ENCODE peak calls at places on chromosomes 4 and X, in five cellular contexts. K is fibroblast of lung; G is IMR-90; Y is CD8-positive, alpha-beta T cell; M is sigmoid colon. P is an unnamed sample. For H3K4me1, the result is how much of the 10 kb centered on the place peaks cover.

GRCh38 chrX:71118985-71119535 is 664 bp downstream of the MED12 start:
- DNase-seq in G (no peak), K (no peak), Y (no peak), M (no peak), P (no peak)

GRCh38 chr4:54098375-54098774 is 1.6 kb upstream of the GSX2 start:
- DNase-seq in M (no peak), Y (no peak), K (no peak), G (no peak), P (no peak)

GRCh38 chr4:22573198-22573597 is 57.3 kb upstream of the ADGRA3 start:
- DNase-seq in K (peak), Y (no peak), G (no peak), M (peak), P (no peak)

GRCh38 chr4:48669086-48669485 is 111.0 kb downstream of the FRYL start:
- DNase-seq in K (no peak), Y (no peak), M (no peak), G (no peak), P (no peak)

GRCh38 chr4:7172508-7172907 is 19.8 kb upstream of the SORCS2 start:
- DNase-seq in Y (no peak), M (peak), K (no peak), G (no peak), P (no peak)

GRCh38 chrX:136747003-136747986 is 33.4 kb downstream of the ARHGEF6 start:
- DNase-seq in G (no peak), K (no peak), M (no peak), Y (no peak), P (no peak)

GRCh38 chrX:151896734-151897474 is 15.8 kb upstream of the MAGEA4 start:
- DNase-seq in K (peak), Y (no peak), M (no peak), G (peak), P (no peak)

GRCh38 chrX:24231169-24231568 is 81.6 kb downstream of the ZFX start:
- DNase-seq in G (peak), M (no peak), Y (no peak), K (peak), P (peak)

GRCh38 chr4:138861130-138861529 is 154.5 kb upstream of the NOCT start:
- DNase-seq in Y (no peak), M (no peak), G (peak), K (peak), P (no peak)

GRCh38 chrX:71159335-71159734 is 14.7 kb downstream of the NLGN3 start:
- DNase-seq in K (no peak), G (no peak), M (no peak), Y (no peak), P (no peak)

GRCh38 chr4:7398104-7398423 is 36.7 kb downstream of the PSAPL1 start:
- DNase-seq in K (peak), M (peak), G (peak), Y (no peak), P (no peak)

GRCh38 chrX:132208422-132208821 is 10.8 kb downstream of the RAP2C start:
- DNase-seq in M (no peak), Y (no peak), K (no peak), G (no peak), P (no peak)

GRCh38 chr4:40940764-40941163 is 191.0 kb downstream of the NSUN7 start:
- DNase-seq in G (no peak), M (peak), Y (no peak), K (no peak), P (no peak)

GRCh38 chr4:51845736-51846135 is 2.8 kb downstream of the DCUN1D4 start:
- DNase-seq in K (no peak), M (no peak), Y (no peak), G (no peak), P (no peak)

GRCh38 chr4:152945639-152946038 is 9.5 kb downstream of the FHDC1 start:
- DNase-seq in M (no peak), K (no peak), Y (no peak), G (no peak), P (no peak)

GRCh38 chr4:2848449-2848848 is 4.8 kb downstream of the ADD1 start:
- DNase-seq in Y (no peak), G (peak), K (peak), M (no peak), P (no peak)

GRCh38 chr4:2843909-2844584 is 403 bp downstream of the ADD1 start:
- DNase-seq in Y (no peak), M (peak), G (peak), K (peak), P (peak)

GRCh38 chr4:2847297-2847871 is 3.7 kb downstream of the ADD1 start:
- DNase-seq in M (no peak), G (no peak), K (no peak), Y (no peak), P (no peak)

GRCh38 chr4:2843023-2843908 is at the start of gene ADD1:
- DNase-seq in Y (peak), M (peak), G (peak), K (peak), P (peak)

GRCh38 chr4:2846172-2846571 is 2.5 kb downstream of the ADD1 start:
- DNase-seq in K (no peak), G (no peak), M (no peak), Y (no peak), P (no peak)
- H3K4me1 ChIP-seq in K (under half), G (under half), M (under half), Y (half or more), P (under half)

GRCh38 chr4:103307479-103308042 is 109.4 kb upstream of the CENPE start:
- DNase-seq in M (no peak), G (no peak), K (no peak), Y (no peak), P (no peak)
- TF ChIP-seq CTCF in M (no peak), G (no peak), K (no peak), Y (no peak), P (no peak)

DNA sequence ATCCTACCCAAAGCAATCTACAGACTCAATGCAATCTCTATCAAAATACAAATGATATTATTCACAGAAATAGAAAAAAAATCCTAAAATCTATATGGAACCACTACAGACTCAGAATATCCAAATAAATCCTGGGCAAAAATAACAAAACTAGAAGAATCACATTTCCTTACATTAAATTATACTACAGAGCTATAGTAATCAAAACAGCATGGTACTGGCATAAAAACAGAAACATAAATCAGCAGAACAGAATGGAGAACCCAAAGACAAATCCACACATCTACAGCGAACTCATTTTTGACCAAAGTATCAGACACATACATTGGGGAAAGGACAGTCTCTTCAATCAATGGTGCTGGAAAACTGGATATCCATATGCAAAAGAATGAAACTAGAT is 304.1 kb upstream of the FGF13 start:
- DNase-seq in M (no peak), K (no peak), Y (no peak), G (no peak), P (no peak)
- H3K4me1 ChIP-seq in M (under half), K (under half), Y (under half), G (under half), P (under half)

DNA sequence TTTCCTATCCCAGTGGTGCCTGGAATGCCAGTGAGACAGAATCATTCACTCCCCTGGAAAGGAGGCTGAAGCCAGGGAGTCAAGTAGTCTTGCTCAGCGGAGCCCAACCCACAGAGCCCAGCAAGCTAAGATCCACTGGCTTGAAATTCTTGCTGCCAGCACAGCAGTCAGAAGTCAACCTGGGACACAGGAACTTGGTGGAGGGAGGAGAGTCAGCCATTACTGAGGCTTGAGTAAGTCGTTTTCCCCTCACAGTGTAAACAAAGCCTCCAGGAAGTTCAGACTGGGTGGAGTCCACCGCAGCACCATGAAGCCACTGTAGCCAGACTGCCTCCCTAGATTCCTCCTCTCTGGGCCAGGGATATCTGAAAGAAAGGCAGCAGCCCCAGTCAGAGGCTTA is 283.2 kb upstream of the CPEB2 start:
- DNase-seq in G (peak), K (peak), M (no peak), Y (no peak), P (no peak)
- TF ChIP-seq CTCF in G (no peak), K (no peak), M (no peak), Y (no peak), P (no peak)

GRCh38 chr4:145890689-145891088 is 47.9 kb downstream of the ZNF827 start:
- DNase-seq in M (no peak), K (no peak), G (no peak), Y (no peak), P (no peak)
- H3K4me1 ChIP-seq in M (under half), K (under half), G (under half), Y (under half), P (under half)

GRCh38 chr4:128338634-128339355 is 51.2 kb upstream of the PGRMC2 start:
- DNase-seq in G (peak), M (no peak), K (peak), Y (no peak), P (no peak)

GRCh38 chr4:128345650-128346049 is 58.0 kb upstream of the PGRMC2 start:
- DNase-seq in M (no peak), K (no peak), Y (no peak), G (no peak), P (no peak)

GRCh38 chr4:128337863-128338262 is 50.2 kb upstream of the PGRMC2 start:
- DNase-seq in G (no peak), Y (no peak), M (no peak), K (no peak), P (no peak)

GRCh38 chr4:128342762-128343161 is 55.1 kb upstream of the PGRMC2 start:
- DNase-seq in Y (no peak), K (no peak), M (no peak), G (no peak), P (no peak)

GRCh38 chr4:128341634-128342033 is 54.0 kb upstream of the PGRMC2 start:
- DNase-seq in K (no peak), Y (no peak), M (no peak), G (no peak), P (no peak)
- TF ChIP-seq CTCF in K (no peak), Y (no peak), M (no peak), G (no peak), P (no peak)